ENCODE peak calls at places on chromosomes 13 and 19, in four cellular contexts. K, Q, S and V are unnamed samples.

GRCh38 chr13:82165396-82166174 is 1716.7 kb downstream of the SLITRK1 start:
- DNase-seq in Q (no peak), K (no peak), S (no peak), V (no peak)

GRCh38 chr19:12833747-12834417 is 497 bp downstream of the RTBDN start:
- DNase-seq in S (peak), Q (no peak), K (no peak), V (no peak)

GRCh38 chr13:32905864-32906180 is 110.4 kb upstream of the KL start:
- DNase-seq in K (no peak), Q (no peak), S (no peak), V (no peak)

GRCh38 chr13:51894239-51894638 is 32.5 kb downstream of the CCDC70 start:
- DNase-seq in K (no peak), Q (no peak), S (peak), V (no peak)

GRCh38 chr19:3606690-3607289 is at the start of gene TBXA2R:
- DNase-seq in Q (no peak), K (peak), S (peak), V (no peak)

GRCh38 chr13:75635621-75636338 is at the start of gene LMO7:
- DNase-seq in Q (peak), S (peak), K (peak), V (no peak)

GRCh38 chr13:73876323-73876722 is 257.9 kb downstream of the KLF12 start:
- DNase-seq in Q (no peak), K (no peak), S (no peak), V (no peak)

GRCh38 chr19:43425567-43426392 is 11.1 kb downstream of the TEX101 start:
- DNase-seq in S (no peak), Q (no peak), K (no peak), V (no peak)

GRCh38 chr19:33779849-33780248 is 16.8 kb upstream of the KCTD15 start:
- DNase-seq in K (no peak), Q (no peak), S (no peak), V (no peak)

GRCh38 chr13:36453518-36453917 is 21.2 kb downstream of the CCNA1 start:
- DNase-seq in K (no peak), S (no peak), Q (no peak), V (no peak)

GRCh38 chr19:47032171-47032811 is 12.7 kb downstream of the NPAS1 start:
- DNase-seq in K (peak), Q (no peak), S (peak), V (no peak)

GRCh38 chr19:51637362-51637978 is 7.3 kb upstream of the SIGLEC5 start:
- DNase-seq in S (peak), Q (peak), K (peak), V (no peak)

GRCh38 chr19:1063030-1063908 is 3.7 kb upstream of the ARHGAP45 start:
- DNase-seq in S (peak), Q (no peak), K (no peak), V (no peak)
- TF ChIP-seq POLR2AphosphoS2 in S (peak), Q (no peak), K (no peak), V (no peak)

GRCh38 chr13:98979012-98979411 is 1.1 kb upstream of the DOCK9 start:
- DNase-seq in Q (no peak), K (no peak), S (no peak), V (no peak)

GRCh38 chr13:98978280-98978679 is 416 bp upstream of the DOCK9 start:
- DNase-seq in S (no peak), K (no peak), Q (no peak), V (no peak)

GRCh38 chr13:98976941-98977340 is 923 bp downstream of the DOCK9 start:
- DNase-seq in Q (no peak), K (no peak), S (no peak), V (no peak)

GRCh38 chr13:98976338-98976737 is 1.5 kb downstream of the DOCK9 start:
- DNase-seq in K (no peak), Q (no peak), S (no peak), V (no peak)

GRCh38 chr13:98977568-98978270 is at the start of gene DOCK9:
- DNase-seq in K (no peak), Q (no peak), S (no peak), V (no peak)
- TF ChIP-seq POLR2AphosphoS2 in K (no peak), Q (no peak), S (no peak), V (no peak)

GRCh38 chr19:9836021-9836420 is 903 bp downstream of the PIN1 start:
- DNase-seq in Q (no peak), K (no peak), S (peak), V (no peak)
- TF ChIP-seq POLR2AphosphoS2 in Q (no peak), K (no peak), S (no peak), V (no peak)

DNA sequence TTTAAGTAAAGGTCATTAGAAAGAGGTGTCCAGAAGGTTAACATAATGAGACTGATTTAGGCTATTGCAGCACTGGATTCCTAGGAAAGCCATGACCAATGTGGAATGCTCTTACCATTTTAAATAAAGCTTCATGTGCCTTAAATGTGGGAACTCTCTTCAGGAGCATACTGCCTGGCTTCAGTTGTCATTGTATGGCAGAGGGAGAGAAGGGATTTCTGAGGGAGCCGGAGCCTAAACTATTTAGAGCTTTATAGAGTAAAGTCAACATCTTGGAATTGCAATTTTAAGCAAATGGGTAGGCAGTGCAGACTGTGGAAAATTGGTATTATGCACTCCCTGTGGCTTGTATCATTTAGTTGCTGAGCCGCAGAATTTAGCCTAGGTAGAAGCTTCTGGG is 2041.4 kb downstream of the PCDH9 start:
- DNase-seq in S (no peak), Q (no peak), K (no peak), V (no peak)
- TF ChIP-seq POLR2AphosphoS2 in S (no peak), Q (no peak), K (no peak), V (no peak)

GRCh38 chr13:113838711-113839201 is 25.1 kb downstream of the GAS6 start:
- DNase-seq in Q (no peak), S (no peak), K (no peak), V (no peak)
- TF ChIP-seq POLR2AphosphoS2 in Q (no peak), S (no peak), K (no peak), V (no peak)

GRCh38 chr13:92954746-92955145 is 271.9 kb upstream of the GPC6 start:
- DNase-seq in K (no peak), S (no peak), Q (no peak), V (no peak)

GRCh38 chr13:92963029-92963428 is 263.6 kb upstream of the GPC6 start:
- DNase-seq in K (no peak), S (no peak), Q (no peak), V (no peak)

GRCh38 chr13:92959790-92960189 is 266.8 kb upstream of the GPC6 start:
- DNase-seq in S (no peak), K (no peak), Q (no peak), V (no peak)
- TF ChIP-seq POLR2AphosphoS2 in S (no peak), K (no peak), Q (no peak), V (no peak)